ENCODE peak calls at places on chromosomes 7 and 10, in four cellular contexts. One of them, this sample, is unnamed.

GRCh38 chr10:43998021-43998809 is 349.5 kb upstream of the ZNF32 start:
- DNase-seq in effector memory CD4-positive, alpha-beta T cell: no peak
- DNase-seq in pancreas: no peak
- DNase-seq in A673: no peak
- DNase-seq in this sample: no peak

GRCh38 chr7:119999743-120000475 is 273.1 kb upstream of the KCND2 start:
- DNase-seq in A673: no peak
- DNase-seq in pancreas: no peak
- DNase-seq in effector memory CD4-positive, alpha-beta T cell: no peak
- DNase-seq in this sample: no peak

GRCh38 chr7:66150471-66150870 is 35.8 kb downstream of the CRCP start:
- DNase-seq in A673: no peak
- DNase-seq in pancreas: peak; percentile 80
- DNase-seq in effector memory CD4-positive, alpha-beta T cell: no peak
- DNase-seq in this sample: no peak

GRCh38 chr7:101250324-101250723 is 5.4 kb upstream of the FIS1 start:
- DNase-seq in effector memory CD4-positive, alpha-beta T cell: no peak
- DNase-seq in A673: no peak
- DNase-seq in pancreas: no peak
- DNase-seq in this sample: no peak

GRCh38 chr7:133023370-133024075 is 58.4 kb downstream of the CHCHD3 start:
- DNase-seq in pancreas: no peak
- DNase-seq in effector memory CD4-positive, alpha-beta T cell: no peak
- DNase-seq in A673: peak; percentile 14
- DNase-seq in this sample: no peak

GRCh38 chr7:7595451-7595850 is 28.8 kb downstream of the MIOS start:
- DNase-seq in effector memory CD4-positive, alpha-beta T cell: no peak
- DNase-seq in pancreas: no peak
- DNase-seq in A673: peak; percentile 49
- DNase-seq in this sample: no peak

GRCh38 chr7:80520199-80520598 is 8.3 kb upstream of the GNAT3 start:
- DNase-seq in A673: no peak
- DNase-seq in pancreas: no peak
- DNase-seq in effector memory CD4-positive, alpha-beta T cell: no peak
- DNase-seq in this sample: no peak

GRCh38 chr7:38186593-38187314 is 8.7 kb downstream of the STARD3NL start:
- DNase-seq in pancreas: no peak
- DNase-seq in effector memory CD4-positive, alpha-beta T cell: no peak
- DNase-seq in A673: peak; percentile 42
- DNase-seq in this sample: no peak

GRCh38 chr7:151076863-151077704 is 3.5 kb downstream of the FASTK start:
- DNase-seq in pancreas: no peak
- DNase-seq in A673: no peak
- DNase-seq in effector memory CD4-positive, alpha-beta T cell: no peak
- DNase-seq in this sample: no peak

GRCh38 chr10:67664936-67665335 is 31.1 kb downstream of the CTNNA3 start:
- DNase-seq in pancreas: no peak
- DNase-seq in A673: no peak
- DNase-seq in effector memory CD4-positive, alpha-beta T cell: no peak
- DNase-seq in this sample: no peak

GRCh38 chr10:124002391-124003069 is 90.9 kb downstream of the CHST15 start:
- DNase-seq in effector memory CD4-positive, alpha-beta T cell: no peak
- DNase-seq in pancreas: no peak
- DNase-seq in A673: no peak
- DNase-seq in this sample: no peak

GRCh38 chr10:13925924-13926435 is 339.2 kb downstream of the PRPF18 start:
- DNase-seq in pancreas: no peak
- DNase-seq in effector memory CD4-positive, alpha-beta T cell: no peak
- DNase-seq in A673: no peak
- DNase-seq in this sample: no peak

GRCh38 chr10:98861962-98862361 is 373.7 kb downstream of the HPSE2 start:
- DNase-seq in pancreas: no peak
- DNase-seq in A673: no peak
- DNase-seq in effector memory CD4-positive, alpha-beta T cell: no peak
- DNase-seq in this sample: no peak

GRCh38 chr7:123533929-123534382 is 439 bp downstream of the IQUB start:
- DNase-seq in pancreas: peak; percentile 19
- DNase-seq in A673: no peak
- DNase-seq in effector memory CD4-positive, alpha-beta T cell: no peak
- DNase-seq in this sample: no peak

GRCh38 chr10:93947055-93947454 is 46.7 kb upstream of the PLCE1 start:
- DNase-seq in A673: no peak
- DNase-seq in effector memory CD4-positive, alpha-beta T cell: no peak
- DNase-seq in pancreas: no peak
- DNase-seq in this sample: no peak

GRCh38 chr7:140275069-140275961 is 98.5 kb upstream of the KDM7A start:
- DNase-seq in pancreas: no peak
- DNase-seq in effector memory CD4-positive, alpha-beta T cell: no peak
- DNase-seq in A673: no peak
- DNase-seq in this sample: no peak
- H3K27ac ChIP-seq in pancreas: no peak overlapping the region
- H3K27ac ChIP-seq in effector memory CD4-positive, alpha-beta T cell: no peak overlapping the region
- H3K27ac ChIP-seq in A673: no peak overlapping the region
- H3K27ac ChIP-seq in this sample: no peak overlapping the region

DNA sequence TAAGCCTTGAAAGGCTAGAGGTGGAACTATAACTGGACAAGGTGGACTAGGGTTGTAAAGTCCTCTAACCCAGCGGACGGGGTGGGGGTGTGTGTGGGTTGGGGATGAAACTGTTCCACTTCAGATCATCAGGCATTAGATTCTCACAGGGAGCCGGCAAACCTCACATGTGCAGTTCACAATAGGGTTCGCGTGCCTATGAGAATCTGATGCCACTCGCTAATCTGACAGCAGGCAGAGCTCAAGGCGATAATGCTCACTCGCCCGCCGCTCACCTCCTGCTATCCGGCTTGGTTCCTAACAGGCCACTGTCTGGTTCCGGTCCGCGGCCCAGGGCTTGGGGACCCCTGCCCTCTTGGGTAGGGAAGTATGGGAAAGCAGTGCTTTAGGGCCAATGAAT is 984 bp upstream of the ERLIN1 start:
- DNase-seq in pancreas: no peak
- DNase-seq in effector memory CD4-positive, alpha-beta T cell: no peak
- DNase-seq in A673: peak; percentile 35
- DNase-seq in this sample: no peak
- H3K27ac ChIP-seq in pancreas: no peak overlapping the region
- H3K27ac ChIP-seq in effector memory CD4-positive, alpha-beta T cell: peak overlapping the region; percentile 62
- H3K27ac ChIP-seq in A673: peak overlapping the region; percentile 93
- H3K27ac ChIP-seq in this sample: peak overlapping the region; percentile 88

DNA sequence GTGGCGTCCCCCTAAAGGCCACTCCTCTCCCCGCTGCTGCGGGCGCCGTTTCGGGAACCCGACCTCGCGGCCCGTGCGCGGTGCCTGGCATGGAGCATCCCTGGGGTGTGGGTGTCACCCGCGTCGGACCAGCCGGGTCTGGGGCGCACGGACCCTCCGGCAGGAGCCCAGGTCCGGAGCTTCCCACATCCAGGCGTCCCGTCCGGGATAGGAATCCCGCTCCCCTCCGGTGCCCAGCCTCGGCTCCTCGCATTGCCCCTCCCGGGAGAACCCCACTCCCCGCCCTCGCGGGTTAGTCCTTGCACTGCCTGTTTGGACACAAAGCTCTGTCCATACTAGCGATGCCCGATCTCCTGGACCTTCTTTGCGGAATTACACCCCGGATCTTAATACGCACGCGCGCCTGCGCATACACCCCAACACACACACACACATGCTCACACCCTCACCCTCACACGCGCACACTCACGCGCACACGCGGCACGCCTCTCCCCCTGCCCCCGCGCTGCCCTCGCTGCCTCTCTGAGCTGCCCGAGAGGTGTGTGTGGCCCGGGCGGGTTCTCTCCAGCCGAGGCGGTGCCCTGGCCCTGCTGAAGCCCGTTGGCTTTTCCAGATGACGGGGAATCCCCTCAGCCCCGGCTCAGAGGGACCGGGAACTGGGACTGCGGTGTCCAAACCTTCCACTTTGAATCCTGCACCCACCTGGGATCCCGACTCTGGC is 925 bp downstream of the MTURN start:
- DNase-seq in pancreas: peak; percentile 62
- DNase-seq in A673: peak; percentile 39
- DNase-seq in effector memory CD4-positive, alpha-beta T cell: peak; percentile 27
- DNase-seq in this sample: peak; percentile 60
- H3K27ac ChIP-seq in pancreas: peak overlapping the region; percentile 58
- H3K27ac ChIP-seq in A673: no peak overlapping the region
- H3K27ac ChIP-seq in effector memory CD4-positive, alpha-beta T cell: peak overlapping the region; percentile 48
- H3K27ac ChIP-seq in this sample: peak overlapping the region; percentile 97

DNA sequence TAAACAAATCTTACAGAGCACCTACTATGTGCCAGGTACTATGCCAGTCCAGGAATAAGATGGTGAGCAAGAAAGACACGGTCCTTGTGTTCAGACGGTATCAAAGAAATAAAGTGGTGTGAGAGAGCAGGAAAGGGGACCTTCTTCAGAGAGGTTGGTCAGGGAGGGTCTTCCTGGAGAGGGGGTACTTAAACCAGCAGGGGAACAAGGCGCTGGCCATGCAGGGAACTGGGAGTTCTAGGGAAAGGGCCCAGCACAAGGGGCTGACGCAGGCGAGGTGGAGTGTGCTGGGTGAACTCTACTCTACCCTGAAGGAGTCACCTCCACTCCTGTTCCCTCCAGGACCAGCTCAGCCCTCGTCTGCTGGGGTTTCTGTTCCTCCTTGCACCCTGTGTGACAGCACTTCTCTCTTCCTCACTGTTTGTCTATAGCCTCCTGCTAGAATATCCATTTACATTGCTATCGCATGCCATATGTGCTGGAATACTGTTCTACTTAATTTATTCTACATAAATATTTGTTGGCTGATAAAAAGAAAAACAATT is 73.5 kb downstream of the AOAH start:
- DNase-seq in effector memory CD4-positive, alpha-beta T cell: no peak
- DNase-seq in A673: no peak
- DNase-seq in pancreas: no peak
- DNase-seq in this sample: no peak
- H3K27ac ChIP-seq in effector memory CD4-positive, alpha-beta T cell: no peak overlapping the region
- H3K27ac ChIP-seq in A673: no peak overlapping the region
- H3K27ac ChIP-seq in pancreas: no peak overlapping the region
- H3K27ac ChIP-seq in this sample: no peak overlapping the region

DNA sequence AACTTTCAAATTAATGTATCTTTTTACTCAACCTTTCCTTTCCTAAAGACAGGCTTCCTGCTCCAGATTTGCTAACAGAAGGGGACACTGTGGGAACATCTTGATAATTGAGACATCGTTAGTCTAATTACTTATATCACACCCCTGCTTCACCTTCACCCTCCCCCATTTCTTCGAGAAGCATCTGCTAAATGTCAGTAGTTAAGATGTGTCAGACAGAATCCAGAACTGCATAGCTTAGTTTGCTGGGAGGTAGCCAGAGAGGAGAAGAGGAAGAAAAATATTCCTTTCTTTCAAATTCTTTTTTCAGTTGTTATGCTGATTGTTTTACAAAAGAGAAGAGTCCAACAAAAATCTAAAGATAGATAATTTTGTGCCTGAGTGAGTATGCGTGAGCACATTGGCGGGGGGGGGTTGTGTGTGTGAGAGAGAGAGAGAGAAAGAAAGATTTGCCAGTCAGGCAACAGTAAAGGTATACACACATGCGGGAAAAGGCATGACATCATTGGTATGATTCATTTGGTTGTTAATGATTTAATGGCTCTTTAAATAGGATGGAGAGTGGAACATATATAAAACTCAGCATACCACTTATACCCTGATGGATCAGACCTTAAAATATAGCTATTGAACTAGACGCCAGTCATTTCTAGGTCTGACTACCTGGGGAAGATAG is 192.3 kb downstream of the PTN start:
- DNase-seq in pancreas: no peak
- DNase-seq in effector memory CD4-positive, alpha-beta T cell: no peak
- DNase-seq in A673: no peak
- DNase-seq in this sample: no peak
- H3K27ac ChIP-seq in pancreas: no peak overlapping the region
- H3K27ac ChIP-seq in effector memory CD4-positive, alpha-beta T cell: no peak overlapping the region
- H3K27ac ChIP-seq in A673: no peak overlapping the region
- H3K27ac ChIP-seq in this sample: no peak overlapping the region

DNA sequence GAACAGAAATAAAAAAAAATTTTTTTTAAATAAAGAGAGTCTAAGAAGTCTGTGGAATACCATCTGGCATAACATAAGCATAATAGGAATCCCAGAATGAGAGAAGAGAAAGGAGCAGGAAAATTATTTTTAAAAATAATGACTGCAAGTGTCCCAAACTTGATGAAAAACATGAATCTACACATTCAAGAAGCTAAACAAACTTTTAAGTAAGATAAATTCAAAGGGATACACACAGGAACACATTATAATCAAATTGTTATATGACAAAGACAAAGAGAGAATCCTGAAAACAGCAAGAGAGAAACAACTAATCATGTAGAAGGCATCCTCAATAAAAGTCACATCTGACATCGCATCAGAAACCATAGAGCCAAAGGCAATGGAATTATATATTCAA is 30.9 kb downstream of the SMURF1 start:
- DNase-seq in A673: no peak
- DNase-seq in pancreas: no peak
- DNase-seq in effector memory CD4-positive, alpha-beta T cell: no peak
- DNase-seq in this sample: no peak
- H3K27ac ChIP-seq in A673: no peak overlapping the region
- H3K27ac ChIP-seq in pancreas: no peak overlapping the region
- H3K27ac ChIP-seq in effector memory CD4-positive, alpha-beta T cell: no peak overlapping the region
- H3K27ac ChIP-seq in this sample: no peak overlapping the region

GRCh38 chr7:18548569-18548968 is 53.0 kb downstream of the HDAC9 start:
- DNase-seq in pancreas: no peak
- DNase-seq in A673: no peak
- DNase-seq in effector memory CD4-positive, alpha-beta T cell: no peak
- DNase-seq in this sample: no peak

GRCh38 chr7:18550574-18550973 is 55.0 kb downstream of the HDAC9 start:
- DNase-seq in pancreas: no peak
- DNase-seq in A673: no peak
- DNase-seq in effector memory CD4-positive, alpha-beta T cell: no peak
- DNase-seq in this sample: no peak

GRCh38 chr7:18541871-18542212 is 46.3 kb downstream of the HDAC9 start:
- DNase-seq in A673: no peak
- DNase-seq in pancreas: no peak
- DNase-seq in effector memory CD4-positive, alpha-beta T cell: no peak
- DNase-seq in this sample: no peak

GRCh38 chr7:18547509-18548187 is 52.1 kb downstream of the HDAC9 start:
- DNase-seq in pancreas: no peak
- DNase-seq in A673: peak; percentile 88
- DNase-seq in effector memory CD4-positive, alpha-beta T cell: no peak
- DNase-seq in this sample: no peak

DNA sequence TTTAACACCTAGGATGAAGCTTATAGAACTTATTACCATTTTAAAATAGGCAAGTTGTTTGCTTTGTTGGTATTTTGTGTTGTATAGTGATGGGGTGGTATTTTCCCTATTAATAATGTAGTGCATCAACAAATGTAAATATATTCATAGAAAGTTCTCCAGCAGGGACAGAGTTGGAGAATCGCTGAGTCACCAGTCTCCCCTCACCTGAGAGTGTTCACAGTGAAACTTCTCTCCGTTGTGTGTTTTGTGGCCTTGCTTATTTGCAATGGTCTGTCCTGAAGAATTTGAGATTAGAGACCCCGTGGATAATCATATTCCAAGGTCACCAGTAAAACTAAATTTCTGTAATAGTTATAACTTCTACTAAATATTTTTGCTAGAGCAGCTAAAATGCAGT is 51.0 kb downstream of the HDAC9 start:
- DNase-seq in A673: no peak
- DNase-seq in effector memory CD4-positive, alpha-beta T cell: no peak
- DNase-seq in pancreas: no peak
- DNase-seq in this sample: no peak
- H3K27ac ChIP-seq in A673: peak overlapping the region; percentile 90
- H3K27ac ChIP-seq in effector memory CD4-positive, alpha-beta T cell: no peak overlapping the region
- H3K27ac ChIP-seq in pancreas: no peak overlapping the region
- H3K27ac ChIP-seq in this sample: no peak overlapping the region